ENCODE peak calls at places on chromosomes 3 and 15, in six cellular contexts. K, A, B, C, F and D are unnamed samples.

GRCh38 chr3:126435456-126436315 is 40.0 kb downstream of the ZXDC start:
- DNase-seq in K (no peak), A (no peak), B (no peak), C (no peak), F (no peak), D (no peak)

GRCh38 chr15:42919794-42920280 is 741 bp downstream of the TTBK2 start:
- DNase-seq in K (peak), A (peak), B (no peak), C (peak), F (peak), D (peak)

GRCh38 chr15:98408231-98408630 is 240.1 kb upstream of the IGF1R start:
- DNase-seq in K (no peak), A (no peak), B (no peak), C (no peak), F (no peak), D (no peak)

GRCh38 chr3:121757087-121757811 is 7.7 kb upstream of the GOLGB1 start:
- DNase-seq in K (no peak), A (no peak), B (no peak), C (no peak), F (peak), D (no peak)

GRCh38 chr15:33735637-33736247 is 232.6 kb upstream of the CHRM5 start:
- DNase-seq in K (no peak), A (no peak), B (no peak), C (peak), F (peak), D (peak)

GRCh38 chr3:33221241-33221640 is 2.6 kb upstream of the SUSD5 start:
- DNase-seq in K (no peak), A (no peak), B (no peak), C (no peak), F (no peak), D (no peak)

GRCh38 chr3:86967062-86967461 is 23.9 kb downstream of the VGLL3 start:
- DNase-seq in K (no peak), A (no peak), B (no peak), C (no peak), F (no peak), D (peak)

GRCh38 chr3:23805881-23806321 is at the start of gene UBE2E1:
- DNase-seq in K (peak), A (peak), B (peak), C (peak), F (peak), D (peak)

GRCh38 chr3:13095408-13095861 is 22.2 kb upstream of the IQSEC1 start:
- DNase-seq in K (peak), A (no peak), B (no peak), C (peak), F (no peak), D (no peak)

GRCh38 chr3:72618739-72619138 is 229.5 kb downstream of the SHQ1 start:
- DNase-seq in K (peak), A (no peak), B (no peak), C (no peak), F (no peak), D (no peak)

GRCh38 chr3:113552851-113553250 is 20.5 kb downstream of the SIDT1 start:
- DNase-seq in K (peak), A (no peak), B (no peak), C (no peak), F (no peak), D (no peak)

GRCh38 chr3:67622652-67623051 is 31.8 kb downstream of the SUCLG2 start:
- DNase-seq in K (no peak), A (no peak), B (no peak), C (no peak), F (no peak), D (no peak)

GRCh38 chr15:30791239-30791638 is 112.5 kb upstream of the FAN1 start:
- DNase-seq in K (no peak), A (peak), B (no peak), C (no peak), F (no peak), D (peak)

GRCh38 chr15:47374222-47374621 is 343.1 kb upstream of the SEMA6D start:
- DNase-seq in K (no peak), A (no peak), B (no peak), C (no peak), F (peak), D (peak)

GRCh38 chr3:14845180-14845579 is 26.4 kb downstream of the FGD5 start:
- DNase-seq in K (no peak), A (peak), B (no peak), C (no peak), F (no peak), D (no peak)

GRCh38 chr3:171488479-171488878 is 28.3 kb upstream of the TNIK start:
- DNase-seq in K (no peak), A (no peak), B (no peak), C (no peak), F (no peak), D (no peak)

GRCh38 chr3:68220832-68221231 is 566.4 kb upstream of the SUCLG2 start:
- DNase-seq in K (no peak), A (no peak), B (no peak), C (no peak), F (no peak), D (no peak)

GRCh38 chr3:70824785-70825184 is 512.3 kb upstream of the MDFIC2 start:
- DNase-seq in K (no peak), A (no peak), B (peak), C (no peak), F (peak), D (peak)

GRCh38 chr3:177338697-177339219 is 141.5 kb upstream of the TBL1XR1 start:
- DNase-seq in K (peak), A (no peak), B (no peak), C (no peak), F (peak), D (no peak)

GRCh38 chr3:38597502-38598060 is 51.9 kb downstream of the SCN5A start:
- DNase-seq in K (no peak), A (no peak), B (no peak), C (no peak), F (no peak), D (no peak)

GRCh38 chr3:183526838-183527420 is 28.6 kb downstream of the KLHL6 start:
- DNase-seq in K (no peak), A (no peak), B (no peak), C (no peak), F (no peak), D (no peak)

GRCh38 chr3:535566-536416 is 339.2 kb downstream of the CHL1 start:
- DNase-seq in K (no peak), A (no peak), B (peak), C (peak), F (peak), D (no peak)

GRCh38 chr3:169774186-169774585 is 990 bp downstream of the MYNN start:
- DNase-seq in K (no peak), A (no peak), B (no peak), C (no peak), F (no peak), D (no peak)

GRCh38 chr3:194472290-194472920 is 14.4 kb downstream of the ATP13A3 start:
- DNase-seq in K (peak), A (no peak), B (no peak), C (peak), F (peak), D (peak)

GRCh38 chr3:134885877-134886621 is 91.0 kb downstream of the EPHB1 start:
- DNase-seq in K (no peak), A (no peak), B (no peak), C (no peak), F (no peak), D (no peak)

GRCh38 chr3:106022913-106023312 is 154.1 kb upstream of the CBLB start:
- DNase-seq in K (no peak), A (no peak), B (no peak), C (no peak), F (no peak), D (no peak)